ENCODE peak calls at places on chromosomes 16 and 17, in five cellular contexts. B is cardiac muscle cell, S is PC-9, P is thoracic aorta, H is right lobe of liver. E is an unnamed sample. For H3K36me3, the result is how much of the 10 kb centered on the place peaks cover.

GRCh38 chr17:921161-921560 is 58.4 kb downstream of the NXN start:
- DNase-seq in B (no peak), S (no peak), H (no peak), P (no peak), E (peak)

GRCh38 chr16:46895399-46896313 is 11.5 kb downstream of the GPT2 start:
- DNase-seq in S (no peak), B (no peak), P (no peak), H (no peak), E (no peak)

GRCh38 chr17:40099627-40100418 is 566 bp downstream of the NR1D1 start:
- DNase-seq in S (no peak), P (no peak), B (no peak), H (no peak), E (peak)

GRCh38 chr17:81364278-81365147 is 30.7 kb upstream of the BAHCC1 start:
- DNase-seq in B (no peak), P (no peak), H (no peak), S (no peak), E (peak)

GRCh38 chr17:59530561-59530960 is 34.8 kb upstream of the DHX40 start:
- DNase-seq in H (no peak), P (no peak), B (no peak), S (no peak), E (no peak)

GRCh38 chr17:20234266-20234665 is 225.1 kb downstream of the SPECC1 start:
- DNase-seq in B (no peak), S (no peak), P (no peak), H (no peak), E (no peak)

GRCh38 chr16:81429045-81429521 is 15.5 kb upstream of the CMIP start:
- DNase-seq in S (peak), P (no peak), H (peak), B (peak), E (no peak)

GRCh38 chr16:69610356-69610755 is 44.6 kb downstream of the NFAT5 start:
- DNase-seq in S (no peak), B (peak), P (no peak), H (no peak), E (no peak)

GRCh38 chr17:81851423-81851822 is 8.9 kb downstream of the P4HB start:
- DNase-seq in S (no peak), B (no peak), P (no peak), H (no peak), E (no peak)

DNA sequence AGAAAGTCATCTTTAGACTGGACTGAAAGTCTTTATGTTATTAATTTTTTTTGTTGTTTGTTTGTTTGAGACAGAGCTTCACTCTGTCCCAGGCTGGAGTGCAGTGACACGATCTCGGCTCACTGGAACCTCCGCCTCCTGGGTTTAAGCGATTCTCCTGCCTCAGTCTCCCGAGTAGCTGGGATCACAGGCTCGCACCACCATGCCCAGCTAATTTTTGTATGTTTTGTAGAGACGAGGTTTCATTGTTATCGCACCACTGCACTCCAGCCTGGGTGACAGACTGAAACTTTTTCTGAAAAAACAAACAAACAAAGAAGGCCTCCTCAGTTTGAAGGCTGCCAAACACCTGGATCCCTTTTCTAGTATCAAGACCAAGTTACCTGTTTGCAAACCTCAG is 4.7 kb downstream of the BEAN1 start:
- DNase-seq in B (no peak), P (no peak), H (no peak), S (no peak), E (no peak)
- TF ChIP-seq CTCF in B (no peak), P (no peak), H (no peak), S (no peak), E (no peak)

GRCh38 chr16:8591451-8591850 is 1.1 kb upstream of the TMEM114 start:
- DNase-seq in B (no peak), P (no peak), H (no peak), S (no peak), E (no peak)

GRCh38 chr16:8594149-8594666 is 3.9 kb upstream of the TMEM114 start:
- DNase-seq in S (no peak), B (no peak), P (no peak), H (no peak), E (no peak)

GRCh38 chr16:8600144-8600856 is 10.0 kb upstream of the TMEM114 start:
- DNase-seq in S (no peak), H (no peak), B (no peak), P (no peak), E (no peak)

GRCh38 chr16:8596581-8596980 is 6.3 kb upstream of the TMEM114 start:
- DNase-seq in P (no peak), S (no peak), H (no peak), B (no peak), E (no peak)

DNA sequence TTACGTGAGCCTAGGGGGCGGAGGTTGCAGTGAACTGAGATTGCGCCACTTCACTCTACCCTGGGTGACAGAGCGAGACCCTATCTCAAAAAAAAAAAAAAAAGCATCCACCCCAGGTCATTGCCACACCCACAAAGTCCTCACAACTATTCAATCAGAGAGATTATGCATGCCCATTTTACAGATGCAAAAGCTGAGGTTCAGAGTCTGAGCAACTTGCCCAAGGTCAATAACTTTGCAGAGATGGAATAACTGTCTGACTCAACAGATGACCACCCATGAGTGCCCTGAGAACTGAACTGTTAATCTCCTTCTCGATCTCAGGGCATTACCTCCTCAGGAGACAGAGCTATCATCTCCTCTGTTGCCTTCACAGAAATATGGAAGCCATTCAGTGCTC is 5.5 kb upstream of the TMEM114 start:
- DNase-seq in S (no peak), P (no peak), B (no peak), H (no peak), E (no peak)
- H3K27ac ChIP-seq in S (no peak), P (no peak), B (no peak), H (no peak), E (no peak)

GRCh38 chr17:75041656-75042280 is 5.0 kb downstream of the ATP5PD start:
- DNase-seq in B (no peak), S (no peak), H (no peak), P (no peak), E (no peak)
- H3K36me3 ChIP-seq in B (under half), S (under half), H (under half), P (under half), E (under half)

GRCh38 chr17:79702071-79702470 is 28.7 kb upstream of the ENPP7 start:
- DNase-seq in H (no peak), B (no peak), P (no peak), S (no peak), E (no peak)
- TF ChIP-seq CTCF in H (no peak), B (peak), P (no peak), S (no peak), E (no peak)

GRCh38 chr16:23055481-23055880 is 93.8 kb downstream of the USP31 start:
- DNase-seq in B (no peak), S (no peak), H (no peak), P (no peak), E (no peak)
- H3K27ac ChIP-seq in B (no peak), S (no peak), H (no peak), P (no peak), E (no peak)

DNA sequence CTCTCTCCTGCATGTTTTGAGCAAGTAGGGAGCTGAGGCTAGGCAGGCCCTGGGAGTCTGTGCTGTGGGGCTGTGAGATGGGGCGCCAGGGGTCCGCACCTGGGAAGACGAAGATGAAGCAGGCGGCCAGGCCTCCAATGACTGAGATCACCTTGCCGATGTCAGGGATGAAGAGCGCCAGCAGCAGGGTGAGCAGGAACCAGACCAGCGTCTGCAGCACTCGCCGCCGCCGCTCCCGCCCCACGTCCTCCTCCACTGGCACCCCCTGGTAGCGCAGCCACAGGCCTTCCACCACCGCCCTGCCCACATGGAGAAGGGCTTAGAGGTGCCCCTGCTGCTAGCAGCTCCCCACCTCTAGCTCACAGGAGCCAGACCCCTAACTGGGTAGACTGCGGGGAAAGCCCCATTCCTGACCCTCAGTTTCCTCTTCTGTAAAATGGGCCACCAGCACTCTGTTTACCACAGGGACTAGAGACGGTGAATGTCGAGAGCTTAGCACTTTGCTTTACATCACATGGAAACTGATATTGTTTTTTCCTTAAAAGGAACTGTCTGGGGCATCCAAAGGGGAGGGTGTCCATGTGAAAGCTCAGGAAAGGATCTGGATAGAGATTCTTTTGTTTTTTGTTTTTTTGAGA is 13.5 kb downstream of the SLC38A7 start:
- DNase-seq in H (no peak), P (no peak), B (no peak), S (no peak), E (no peak)
- H3K36me3 ChIP-seq in H (under half), P (under half), B (under half), S (under half), E (half or more)

GRCh38 chr17:63853260-63853659 is 10.8 kb upstream of the SMARCD2 start:
- DNase-seq in B (no peak), S (no peak), P (no peak), H (no peak), E (peak)
- TF ChIP-seq CTCF in B (no peak), S (no peak), P (no peak), H (no peak), E (no peak)

GRCh38 chr17:50172130-50172529 is 6.3 kb downstream of the SGCA start:
- DNase-seq in B (no peak), P (no peak), S (no peak), H (no peak), E (no peak)
- H3K27ac ChIP-seq in B (no peak), P (peak), S (no peak), H (no peak), E (no peak)

GRCh38 chr16:76241735-76242134 is 35.5 kb upstream of the CNTNAP4 start:
- DNase-seq in B (no peak), P (no peak), S (no peak), H (no peak), E (no peak)
- H3K36me3 ChIP-seq in B (under half), P (under half), S (under half), H (under half), E (under half)

GRCh38 chr17:64240261-64240740 is 22.8 kb downstream of the TEX2 start:
- DNase-seq in P (no peak), S (no peak), H (no peak), B (peak), E (no peak)
- TF ChIP-seq CTCF in P (no peak), S (no peak), H (no peak), B (peak), E (no peak)